ENCODE peak calls at places on chromosomes 5 and 9, in seven cellular contexts. J is ecto neural progenitor cell; G is substantia nigra; Q is B cell; C is activated T-cell treated with anti-CD3 and anti-CD28 coated beads for 24 hours; E is neuronal stem cell; N is stimulated activated CD8-positive, alpha-beta memory T cell treated with anti-CD3 and anti-CD28 coated beads, Interleukin-2, amount 100 ng/mL, for 48 hours. V is an unnamed sample.

GRCh38 chr9:84296146-84296843 is 44.3 kb downstream of the SLC28A3 start:
- DNase-seq in G (no peak), C (peak), J (no peak), Q (no peak), E (no peak), N (peak), V (no peak)

GRCh38 chr5:18202147-18202546 is 567.9 kb downstream of the TAF11L14 start:
- DNase-seq in N (no peak), Q (no peak), G (no peak), C (no peak), J (no peak), E (no peak), V (no peak)

GRCh38 chr5:142692280-142692775 is 6.4 kb upstream of the FGF1 start:
- DNase-seq in J (no peak), N (no peak), E (no peak), Q (no peak), C (no peak), G (no peak), V (no peak)

GRCh38 chr9:112945620-112946208 is 55.0 kb upstream of the SLC46A2 start:
- DNase-seq in E (no peak), G (no peak), C (no peak), Q (no peak), J (peak), N (no peak), V (no peak)

GRCh38 chr5:141557681-141558136 is 61.1 kb downstream of the DIAPH1 start:
- DNase-seq in J (peak), N (peak), C (peak), Q (no peak), E (peak), G (peak), V (peak)

GRCh38 chr5:138503487-138504270 is 38.4 kb downstream of the EGR1 start:
- DNase-seq in C (no peak), G (peak), J (peak), E (peak), Q (peak), N (no peak), V (no peak)

GRCh38 chr9:92228628-92229027 is 64.9 kb downstream of the IARS1 start:
- DNase-seq in C (no peak), Q (no peak), G (no peak), E (no peak), N (no peak), J (no peak), V (no peak)

GRCh38 chr5:156128026-156128425 is 198.9 kb upstream of the SGCD start:
- DNase-seq in J (no peak), N (no peak), C (no peak), G (no peak), Q (no peak), E (no peak), V (no peak)

GRCh38 chr9:72579880-72580570 is 58.6 kb downstream of the TMC1 start:
- DNase-seq in N (no peak), G (no peak), Q (no peak), E (no peak), C (no peak), J (no peak), V (no peak)

GRCh38 chr5:53170748-53171349 is 61.3 kb upstream of the MOCS2 start:
- DNase-seq in N (no peak), J (no peak), G (no peak), E (peak), Q (no peak), C (peak), V (no peak)

GRCh38 chr5:125489146-125489545 is 742.7 kb upstream of the ZNF608 start:
- DNase-seq in J (no peak), C (no peak), N (no peak), G (no peak), E (no peak), Q (no peak), V (no peak)

GRCh38 chr5:74519161-74519571 is 121.4 kb downstream of the ENC1 start:
- DNase-seq in J (no peak), C (no peak), G (no peak), Q (no peak), E (no peak), N (no peak), V (peak)

GRCh38 chr9:2655411-2655901 is 33.9 kb downstream of the VLDLR start:
- DNase-seq in Q (no peak), E (no peak), G (no peak), C (peak), J (no peak), N (no peak), V (no peak)

GRCh38 chr9:98191210-98191609 is 1.2 kb downstream of the CORO2A start:
- DNase-seq in N (no peak), C (no peak), J (no peak), Q (no peak), E (no peak), G (no peak), V (no peak)

GRCh38 chr9:97673922-97674321 is 23.2 kb downstream of the XPA start:
- DNase-seq in E (no peak), Q (no peak), G (no peak), C (no peak), N (no peak), J (no peak), V (no peak)

GRCh38 chr9:121282309-121283071 is 14.5 kb downstream of the GSN start:
- DNase-seq in G (no peak), E (no peak), Q (no peak), J (no peak), C (no peak), N (no peak), V (no peak)

GRCh38 chr9:123129411-123129810 is 95.9 kb downstream of the GPR21 start:
- DNase-seq in E (no peak), Q (no peak), C (no peak), N (no peak), J (no peak), G (no peak), V (no peak)

GRCh38 chr9:111039203-111039907 is 1.1 kb upstream of the LPAR1 start:
- DNase-seq in J (peak), C (no peak), E (no peak), Q (no peak), N (no peak), G (no peak), V (no peak)

GRCh38 chr5:58455066-58455465 is 4.8 kb downstream of the PLK2 start:
- DNase-seq in Q (no peak), G (no peak), J (no peak), C (no peak), E (no peak), N (no peak), V (no peak)

GRCh38 chr9:15618540-15619331 is 65.9 kb downstream of the CCDC171 start:
- DNase-seq in J (no peak), Q (no peak), N (no peak), G (no peak), E (no peak), C (no peak), V (no peak)

GRCh38 chr5:140020601-140021177 is 22.4 kb downstream of the NRG2 start:
- DNase-seq in J (no peak), Q (no peak), C (no peak), G (no peak), E (no peak), N (no peak), V (no peak)

GRCh38 chr5:65846102-65846501 is 80.3 kb upstream of the ERBIN start:
- DNase-seq in J (no peak), N (no peak), G (no peak), Q (no peak), E (no peak), C (no peak), V (no peak)

GRCh38 chr5:131810510-131811249 is 13.9 kb upstream of the FNIP1 start:
- DNase-seq in G (no peak), C (no peak), E (no peak), J (no peak), N (no peak), Q (no peak), V (no peak)

GRCh38 chr9:3528466-3528865 is 2.7 kb upstream of the RFX3 start:
- DNase-seq in C (peak), E (no peak), G (no peak), J (no peak), N (peak), Q (no peak), V (no peak)

GRCh38 chr9:21137020-21137419 is 4.6 kb downstream of the IFNW1 start:
- DNase-seq in C (no peak), N (no peak), J (no peak), E (no peak), Q (no peak), G (no peak), V (no peak)

GRCh38 chr9:114361542-114361941 is 26.2 kb downstream of the AKNA start:
- DNase-seq in Q (no peak), J (no peak), N (no peak), E (no peak), G (no peak), C (no peak), V (no peak)

GRCh38 chr9:108761530-108762347 is 94.0 kb downstream of the ACTL7B start:
- DNase-seq in E (peak), Q (peak), N (peak), G (peak), J (peak), C (peak), V (peak)

GRCh38 chr9:15834541-15834940 is 281.7 kb downstream of the CCDC171 start:
- DNase-seq in G (no peak), Q (no peak), N (no peak), J (no peak), C (no peak), E (no peak), V (no peak)

GRCh38 chr9:114366334-114367128 is 21.3 kb downstream of the AKNA start:
- DNase-seq in E (no peak), G (no peak), J (no peak), Q (peak), C (no peak), N (no peak), V (no peak)

GRCh38 chr5:55691265-55692105 is 20.6 kb downstream of the SLC38A9 start:
- DNase-seq in N (no peak), Q (peak), G (no peak), E (no peak), J (no peak), C (no peak), V (no peak)

GRCh38 chr5:6633469-6634326 is 458 bp downstream of the SRD5A1 start:
- DNase-seq in J (no peak), N (peak), E (no peak), C (no peak), G (peak), Q (no peak), V (peak)

GRCh38 chr5:145856285-145856818 is 16.5 kb downstream of the GRXCR2 start:
- DNase-seq in N (peak), E (peak), G (no peak), C (peak), J (peak), Q (no peak), V (peak)

GRCh38 chr9:132840980-132841379 is 37.1 kb downstream of the AK8 start:
- DNase-seq in C (no peak), N (no peak), J (no peak), G (no peak), E (no peak), Q (no peak), V (no peak)

GRCh38 chr9:89564257-89564878 is 40.4 kb upstream of the GADD45G start:
- DNase-seq in E (peak), G (no peak), C (no peak), N (no peak), Q (peak), J (peak), V (peak)

GRCh38 chr9:38482918-38483592 is 58.8 kb upstream of the IGFBPL1 start:
- DNase-seq in C (no peak), Q (no peak), G (no peak), J (no peak), E (no peak), N (no peak), V (no peak)

GRCh38 chr5:52356311-52356918 is 431.3 kb upstream of the ITGA1 start:
- DNase-seq in Q (no peak), N (no peak), C (no peak), G (no peak), E (no peak), J (no peak), V (no peak)

GRCh38 chr5:36373527-36374086 is 71.9 kb upstream of the RANBP3L start:
- DNase-seq in J (no peak), E (no peak), G (peak), N (no peak), C (no peak), Q (no peak), V (no peak)

GRCh38 chr5:90575712-90576111 is 17.1 kb downstream of the ADGRV1 start:
- DNase-seq in Q (no peak), C (no peak), G (no peak), J (no peak), N (no peak), E (no peak), V (no peak)

GRCh38 chr5:174312270-174312617 is 266.7 kb downstream of the NSG2 start:
- DNase-seq in G (no peak), C (no peak), N (no peak), J (no peak), Q (no peak), E (no peak), V (no peak)

V was measured in glutamatergic neuron.